ENCODE peak calls at places on chromosomes 7 and 10, in eight cellular contexts. One of them, this sample, is unnamed.

GRCh38 chr10:86961481-86962091 is 3.2 kb downstream of the SNCG start:
- DNase-seq in choroid plexus epithelial cell: no peak
- DNase-seq in heart right ventricle: no peak
- DNase-seq in IMR-90: peak
- DNase-seq in pancreas: no peak
- DNase-seq in adipocyte: no peak
- DNase-seq in dorsolateral prefrontal cortex: no peak
- DNase-seq in AG09309: no peak
- DNase-seq in this sample: no peak

GRCh38 chr7:122965306-122965705 is 30.2 kb downstream of the TAS2R16 start:
- DNase-seq in choroid plexus epithelial cell: peak
- DNase-seq in IMR-90: no peak
- DNase-seq in AG09309: no peak
- DNase-seq in heart right ventricle: no peak
- DNase-seq in dorsolateral prefrontal cortex: no peak
- DNase-seq in adipocyte: no peak
- DNase-seq in pancreas: no peak
- DNase-seq in this sample: no peak

GRCh38 chr10:72276013-72276387 is 2.3 kb downstream of the DDIT4 start:
- DNase-seq in dorsolateral prefrontal cortex: no peak
- DNase-seq in choroid plexus epithelial cell: peak
- DNase-seq in adipocyte: peak
- DNase-seq in AG09309: no peak
- DNase-seq in IMR-90: no peak
- DNase-seq in heart right ventricle: no peak
- DNase-seq in pancreas: peak
- DNase-seq in this sample: no peak

GRCh38 chr10:13074562-13075451 is 25.2 kb upstream of the OPTN start:
- DNase-seq in IMR-90: peak
- DNase-seq in AG09309: peak
- DNase-seq in dorsolateral prefrontal cortex: peak
- DNase-seq in heart right ventricle: peak
- DNase-seq in pancreas: peak
- DNase-seq in adipocyte: peak
- DNase-seq in choroid plexus epithelial cell: peak
- DNase-seq in this sample: peak

GRCh38 chr7:9890092-9890491 is 1083.6 kb upstream of the PHF14 start:
- DNase-seq in choroid plexus epithelial cell: no peak
- DNase-seq in AG09309: no peak
- DNase-seq in IMR-90: no peak
- DNase-seq in pancreas: no peak
- DNase-seq in heart right ventricle: no peak
- DNase-seq in dorsolateral prefrontal cortex: no peak
- DNase-seq in adipocyte: no peak
- DNase-seq in this sample: no peak

GRCh38 chr10:112375721-112376577 is 2.0 kb downstream of the ACSL5 start:
- DNase-seq in adipocyte: peak
- DNase-seq in choroid plexus epithelial cell: peak
- DNase-seq in IMR-90: peak
- DNase-seq in pancreas: peak
- DNase-seq in heart right ventricle: peak
- DNase-seq in dorsolateral prefrontal cortex: no peak
- DNase-seq in AG09309: no peak
- DNase-seq in this sample: peak

GRCh38 chr7:148107741-148108140 is 482.8 kb upstream of the C7orf33 start:
- DNase-seq in dorsolateral prefrontal cortex: no peak
- DNase-seq in heart right ventricle: no peak
- DNase-seq in IMR-90: no peak
- DNase-seq in choroid plexus epithelial cell: no peak
- DNase-seq in AG09309: no peak
- DNase-seq in pancreas: no peak
- DNase-seq in adipocyte: no peak
- DNase-seq in this sample: no peak

GRCh38 chr10:82310839-82311238 is 435.8 kb downstream of the NRG3 start:
- DNase-seq in AG09309: no peak
- DNase-seq in heart right ventricle: no peak
- DNase-seq in pancreas: no peak
- DNase-seq in adipocyte: no peak
- DNase-seq in IMR-90: no peak
- DNase-seq in choroid plexus epithelial cell: peak
- DNase-seq in dorsolateral prefrontal cortex: no peak
- DNase-seq in this sample: no peak

GRCh38 chr7:155959894-155960293 is 147.6 kb upstream of the SHH start:
- DNase-seq in dorsolateral prefrontal cortex: no peak
- DNase-seq in pancreas: no peak
- DNase-seq in choroid plexus epithelial cell: no peak
- DNase-seq in IMR-90: no peak
- DNase-seq in heart right ventricle: no peak
- DNase-seq in adipocyte: no peak
- DNase-seq in AG09309: no peak
- DNase-seq in this sample: no peak

GRCh38 chr7:81761821-81762220 is 8.0 kb downstream of the HGF start:
- DNase-seq in pancreas: no peak
- DNase-seq in AG09309: no peak
- DNase-seq in dorsolateral prefrontal cortex: no peak
- DNase-seq in choroid plexus epithelial cell: no peak
- DNase-seq in heart right ventricle: no peak
- DNase-seq in adipocyte: no peak
- DNase-seq in IMR-90: no peak
- DNase-seq in this sample: no peak

GRCh38 chr7:143252002-143252401 is 11.2 kb upstream of the GSTK1 start:
- DNase-seq in AG09309: no peak
- DNase-seq in adipocyte: no peak
- DNase-seq in choroid plexus epithelial cell: no peak
- DNase-seq in pancreas: no peak
- DNase-seq in heart right ventricle: no peak
- DNase-seq in dorsolateral prefrontal cortex: no peak
- DNase-seq in IMR-90: no peak
- DNase-seq in this sample: no peak

GRCh38 chr10:106652279-106652678 is 512.2 kb downstream of the SORCS1 start:
- DNase-seq in dorsolateral prefrontal cortex: no peak
- DNase-seq in AG09309: no peak
- DNase-seq in choroid plexus epithelial cell: no peak
- DNase-seq in IMR-90: no peak
- DNase-seq in pancreas: no peak
- DNase-seq in adipocyte: no peak
- DNase-seq in heart right ventricle: no peak
- DNase-seq in this sample: no peak

GRCh38 chr10:94125856-94126255 is 132.1 kb downstream of the PLCE1 start:
- DNase-seq in pancreas: no peak
- DNase-seq in adipocyte: peak
- DNase-seq in IMR-90: peak
- DNase-seq in heart right ventricle: no peak
- DNase-seq in choroid plexus epithelial cell: peak
- DNase-seq in AG09309: peak
- DNase-seq in dorsolateral prefrontal cortex: no peak
- DNase-seq in this sample: no peak

GRCh38 chr10:79333513-79333912 is 13.8 kb upstream of the PPIF start:
- DNase-seq in AG09309: peak
- DNase-seq in pancreas: no peak
- DNase-seq in IMR-90: peak
- DNase-seq in adipocyte: peak
- DNase-seq in dorsolateral prefrontal cortex: no peak
- DNase-seq in heart right ventricle: no peak
- DNase-seq in choroid plexus epithelial cell: peak
- DNase-seq in this sample: no peak

GRCh38 chr10:104274762-104275721 is 6.1 kb downstream of the GSTO2 start:
- DNase-seq in AG09309: no peak
- DNase-seq in dorsolateral prefrontal cortex: no peak
- DNase-seq in adipocyte: peak
- DNase-seq in IMR-90: no peak
- DNase-seq in choroid plexus epithelial cell: peak
- DNase-seq in pancreas: peak
- DNase-seq in heart right ventricle: no peak
- DNase-seq in this sample: no peak

GRCh38 chr7:103540986-103541385 is 95.0 kb upstream of the SLC26A5 start:
- DNase-seq in adipocyte: no peak
- DNase-seq in pancreas: peak
- DNase-seq in dorsolateral prefrontal cortex: peak
- DNase-seq in IMR-90: no peak
- DNase-seq in AG09309: no peak
- DNase-seq in choroid plexus epithelial cell: no peak
- DNase-seq in heart right ventricle: peak
- DNase-seq in this sample: no peak

GRCh38 chr7:18494821-18495408 is 634 bp upstream of the HDAC9 start:
- DNase-seq in dorsolateral prefrontal cortex: peak
- DNase-seq in choroid plexus epithelial cell: peak
- DNase-seq in pancreas: no peak
- DNase-seq in adipocyte: peak
- DNase-seq in heart right ventricle: peak
- DNase-seq in AG09309: no peak
- DNase-seq in IMR-90: peak
- DNase-seq in this sample: no peak

GRCh38 chr10:126153686-126154628 is 234.3 kb downstream of the ADAM12 start:
- DNase-seq in adipocyte: no peak
- DNase-seq in dorsolateral prefrontal cortex: no peak
- DNase-seq in heart right ventricle: peak
- DNase-seq in choroid plexus epithelial cell: peak
- DNase-seq in AG09309: peak
- DNase-seq in pancreas: no peak
- DNase-seq in IMR-90: peak
- DNase-seq in this sample: no peak

GRCh38 chr10:68446179-68446578 is 25.6 kb downstream of the DNA2 start:
- DNase-seq in dorsolateral prefrontal cortex: no peak
- DNase-seq in choroid plexus epithelial cell: no peak
- DNase-seq in AG09309: no peak
- DNase-seq in heart right ventricle: no peak
- DNase-seq in IMR-90: no peak
- DNase-seq in adipocyte: no peak
- DNase-seq in pancreas: no peak
- DNase-seq in this sample: no peak

GRCh38 chr10:3554121-3554522 is 230.9 kb downstream of the KLF6 start:
- DNase-seq in choroid plexus epithelial cell: no peak
- DNase-seq in heart right ventricle: no peak
- DNase-seq in dorsolateral prefrontal cortex: no peak
- DNase-seq in IMR-90: no peak
- DNase-seq in pancreas: no peak
- DNase-seq in AG09309: no peak
- DNase-seq in adipocyte: no peak
- DNase-seq in this sample: peak

GRCh38 chr10:127945335-127945734 is 38.4 kb downstream of the PTPRE start:
- DNase-seq in AG09309: no peak
- DNase-seq in heart right ventricle: peak
- DNase-seq in dorsolateral prefrontal cortex: no peak
- DNase-seq in choroid plexus epithelial cell: peak
- DNase-seq in IMR-90: peak
- DNase-seq in pancreas: peak
- DNase-seq in adipocyte: no peak
- DNase-seq in this sample: peak

GRCh38 chr10:119221666-119222065 is 14.3 kb downstream of the GRK5 start:
- DNase-seq in IMR-90: no peak
- DNase-seq in pancreas: no peak
- DNase-seq in dorsolateral prefrontal cortex: no peak
- DNase-seq in heart right ventricle: no peak
- DNase-seq in adipocyte: no peak
- DNase-seq in AG09309: no peak
- DNase-seq in choroid plexus epithelial cell: no peak
- DNase-seq in this sample: no peak

GRCh38 chr7:22569586-22570321 is 69.8 kb upstream of the STEAP1B start:
- DNase-seq in AG09309: peak
- DNase-seq in choroid plexus epithelial cell: no peak
- DNase-seq in IMR-90: peak
- DNase-seq in dorsolateral prefrontal cortex: no peak
- DNase-seq in heart right ventricle: no peak
- DNase-seq in pancreas: no peak
- DNase-seq in adipocyte: no peak
- DNase-seq in this sample: no peak

GRCh38 chr10:45155784-45156183 is 155.1 kb downstream of the ZNF22 start:
- DNase-seq in adipocyte: no peak
- DNase-seq in IMR-90: no peak
- DNase-seq in dorsolateral prefrontal cortex: no peak
- DNase-seq in heart right ventricle: no peak
- DNase-seq in AG09309: no peak
- DNase-seq in choroid plexus epithelial cell: no peak
- DNase-seq in pancreas: no peak
- DNase-seq in this sample: no peak

GRCh38 chr7:44849277-44850210 is 1.7 kb upstream of the H2AZ2 start:
- DNase-seq in adipocyte: peak
- DNase-seq in AG09309: no peak
- DNase-seq in pancreas: no peak
- DNase-seq in choroid plexus epithelial cell: peak
- DNase-seq in heart right ventricle: no peak
- DNase-seq in dorsolateral prefrontal cortex: no peak
- DNase-seq in IMR-90: peak
- DNase-seq in this sample: no peak
- H3K4me3 ChIP-seq in adipocyte: no peak
- H3K4me3 ChIP-seq in AG09309: no peak
- H3K4me3 ChIP-seq in pancreas: no peak
- H3K4me3 ChIP-seq in choroid plexus epithelial cell: no peak
- H3K4me3 ChIP-seq in heart right ventricle: peak
- H3K4me3 ChIP-seq in dorsolateral prefrontal cortex: no peak
- H3K4me3 ChIP-seq in IMR-90: no peak
- H3K4me3 ChIP-seq in this sample: peak

GRCh38 chr7:97016392-97017196 is 8.0 kb downstream of the DLX5 start:
- DNase-seq in dorsolateral prefrontal cortex: no peak
- DNase-seq in pancreas: no peak
- DNase-seq in adipocyte: peak
- DNase-seq in IMR-90: no peak
- DNase-seq in heart right ventricle: no peak
- DNase-seq in AG09309: no peak
- DNase-seq in choroid plexus epithelial cell: no peak
- DNase-seq in this sample: no peak
- H3K4me3 ChIP-seq in dorsolateral prefrontal cortex: peak
- H3K4me3 ChIP-seq in pancreas: peak
- H3K4me3 ChIP-seq in adipocyte: no peak
- H3K4me3 ChIP-seq in IMR-90: no peak
- H3K4me3 ChIP-seq in heart right ventricle: no peak
- H3K4me3 ChIP-seq in AG09309: no peak
- H3K4me3 ChIP-seq in choroid plexus epithelial cell: no peak
- H3K4me3 ChIP-seq in this sample: no peak

DNA sequence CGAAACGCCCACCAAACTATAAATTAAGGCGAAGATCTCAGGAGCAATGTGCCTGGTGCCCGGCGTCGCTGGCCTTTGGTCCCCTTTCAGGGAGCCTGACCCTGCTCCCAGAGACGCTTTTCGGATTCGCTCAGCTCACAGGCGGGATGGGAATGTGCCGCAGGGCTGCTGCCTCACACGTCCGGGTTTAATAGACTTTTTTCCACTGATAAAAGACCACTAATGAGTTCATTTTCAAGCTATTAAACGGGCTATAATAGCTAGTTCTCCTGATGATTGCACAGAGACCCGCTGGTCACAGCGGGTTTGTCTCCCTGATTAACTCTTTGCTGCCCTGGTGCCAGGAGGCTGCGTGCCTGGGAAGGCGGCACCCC is 128.3 kb downstream of the ADARB2 start:
- DNase-seq in pancreas: no peak
- DNase-seq in choroid plexus epithelial cell: no peak
- DNase-seq in heart right ventricle: no peak
- DNase-seq in IMR-90: no peak
- DNase-seq in AG09309: no peak
- DNase-seq in adipocyte: no peak
- DNase-seq in dorsolateral prefrontal cortex: no peak
- DNase-seq in this sample: no peak
- H3K4me3 ChIP-seq in pancreas: no peak
- H3K4me3 ChIP-seq in choroid plexus epithelial cell: no peak
- H3K4me3 ChIP-seq in heart right ventricle: peak
- H3K4me3 ChIP-seq in IMR-90: no peak
- H3K4me3 ChIP-seq in AG09309: no peak
- H3K4me3 ChIP-seq in adipocyte: no peak
- H3K4me3 ChIP-seq in dorsolateral prefrontal cortex: peak
- H3K4me3 ChIP-seq in this sample: no peak

GRCh38 chr7:117023325-117023854 is 70.1 kb downstream of the ST7 start:
- DNase-seq in adipocyte: no peak
- DNase-seq in dorsolateral prefrontal cortex: no peak
- DNase-seq in pancreas: no peak
- DNase-seq in AG09309: no peak
- DNase-seq in IMR-90: no peak
- DNase-seq in heart right ventricle: no peak
- DNase-seq in choroid plexus epithelial cell: no peak
- DNase-seq in this sample: no peak
- H3K4me3 ChIP-seq in adipocyte: no peak
- H3K4me3 ChIP-seq in dorsolateral prefrontal cortex: peak
- H3K4me3 ChIP-seq in pancreas: no peak
- H3K4me3 ChIP-seq in AG09309: no peak
- H3K4me3 ChIP-seq in IMR-90: no peak
- H3K4me3 ChIP-seq in heart right ventricle: no peak
- H3K4me3 ChIP-seq in choroid plexus epithelial cell: no peak
- H3K4me3 ChIP-seq in this sample: no peak